ENCODE peak calls at places on chromosomes 7 and 10, in six cellular contexts. E, H, B, A, Q and K are unnamed samples.

GRCh38 chr7:139294241-139294640 is 46.9 kb upstream of the FMC1 start:
- DNase-seq in A (no peak), Q (no peak), B (no peak), E (no peak), H (no peak), K (no peak)

GRCh38 chr7:136517971-136518370 is 350.5 kb upstream of the CHRM2 start:
- DNase-seq in B (no peak), A (no peak), H (no peak), E (no peak), Q (no peak), K (no peak)

GRCh38 chr7:568031-568680 is 48.5 kb upstream of the PDGFA start:
- DNase-seq in H (no peak), E (no peak), B (no peak), A (no peak), Q (no peak), K (no peak)

GRCh38 chr10:129833366-129833765 is 130.7 kb downstream of the EBF3 start:
- DNase-seq in B (no peak), Q (no peak), H (no peak), A (no peak), E (no peak), K (no peak)

GRCh38 chr7:37771342-37771741 is 77.1 kb upstream of the NME8 start:
- DNase-seq in E (no peak), H (no peak), A (no peak), B (no peak), Q (no peak), K (no peak)

GRCh38 chr7:1015631-1016121 is 28.7 kb upstream of the GPR146 start:
- DNase-seq in Q (no peak), H (no peak), E (peak), B (no peak), A (peak), K (no peak)

GRCh38 chr10:71302874-71303568 is 16.0 kb upstream of the SLC29A3 start:
- DNase-seq in E (peak), A (peak), B (no peak), Q (peak), H (no peak), K (no peak)

GRCh38 chr7:134298902-134299683 is 17.6 kb downstream of the SLC35B4 start:
- DNase-seq in Q (no peak), B (no peak), E (no peak), A (no peak), H (no peak), K (no peak)

GRCh38 chr7:55641811-55642210 is 69.5 kb upstream of the VOPP1 start:
- DNase-seq in B (no peak), Q (no peak), E (no peak), H (no peak), A (no peak), K (no peak)

GRCh38 chr7:73669316-73669715 is 1.7 kb downstream of the VPS37D start:
- DNase-seq in H (no peak), Q (no peak), B (no peak), A (no peak), E (peak), K (no peak)

GRCh38 chr10:4260483-4260882 is 475.5 kb upstream of the KLF6 start:
- DNase-seq in A (no peak), H (no peak), B (no peak), Q (peak), E (no peak), K (no peak)

GRCh38 chr7:150788474-150789269 is 11.5 kb downstream of the TMEM176B start:
- DNase-seq in H (no peak), Q (no peak), E (peak), A (no peak), B (no peak), K (no peak)

GRCh38 chr7:47721670-47722069 is 139.8 kb upstream of the TNS3 start:
- DNase-seq in Q (no peak), E (no peak), B (no peak), A (no peak), H (no peak), K (no peak)

GRCh38 chr10:102119417-102120141 is 589 bp downstream of the LDB1 start:
- DNase-seq in B (no peak), A (no peak), E (peak), Q (peak), H (peak), K (peak)

GRCh38 chr10:804191-804781 is 114.8 kb upstream of the DIP2C start:
- DNase-seq in A (no peak), H (no peak), B (no peak), E (no peak), Q (no peak), K (no peak)

GRCh38 chr7:94178247-94178646 is 174.1 kb upstream of the BET1 start:
- DNase-seq in H (no peak), E (no peak), B (no peak), Q (no peak), A (no peak), K (no peak)

GRCh38 chr7:112452102-112452888 is 2.0 kb downstream of the IFRD1 start:
- DNase-seq in H (peak), Q (peak), E (peak), A (peak), B (no peak), K (no peak)

GRCh38 chr10:110442746-110443145 is 55.0 kb upstream of the DUSP5 start:
- DNase-seq in B (no peak), H (no peak), A (no peak), Q (no peak), E (peak), K (no peak)

GRCh38 chr10:24778298-24778697 is 54.6 kb upstream of the ARHGAP21 start:
- DNase-seq in B (no peak), E (no peak), H (no peak), A (no peak), Q (no peak), K (no peak)

DNA sequence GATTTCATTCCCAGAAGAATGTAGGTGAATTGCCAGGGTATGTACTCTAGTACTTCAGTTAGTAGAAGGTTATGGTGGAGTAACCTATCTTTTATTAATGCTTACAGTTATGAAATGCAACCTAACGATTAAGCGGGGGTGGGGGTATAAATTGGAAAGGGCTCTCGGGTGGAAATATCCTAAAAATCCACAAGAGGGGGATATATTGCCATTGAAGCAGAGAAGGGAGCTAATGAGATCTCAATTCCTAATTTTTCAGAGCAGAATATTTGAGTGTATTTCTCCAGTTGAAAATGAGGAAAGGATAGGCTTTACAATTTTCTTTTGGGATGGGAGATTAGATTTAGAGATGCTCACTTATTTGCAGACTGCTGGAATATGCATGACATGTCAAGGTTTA is 90.8 kb downstream of the DNAJB9 start:
- DNase-seq in B (no peak), H (no peak), E (no peak), Q (peak), A (no peak), K (no peak)
- TF ChIP-seq CTCF in B (peak), H (peak), E (no peak), Q (peak), A (no peak), K (no peak)

GRCh38 chr7:4416436-4417092 is 265.5 kb upstream of the FOXK1 start:
- DNase-seq in E (no peak), H (no peak), B (no peak), Q (peak), A (no peak), K (no peak)
- TF ChIP-seq CTCF in E (no peak), H (no peak), B (no peak), Q (no peak), A (no peak), K (no peak)

GRCh38 chr7:116098175-116098574 is 67.6 kb upstream of the TFEC start:
- DNase-seq in H (no peak), E (no peak), Q (no peak), B (no peak), A (no peak), K (no peak)

GRCh38 chr7:116101709-116102108 is 71.1 kb upstream of the TFEC start:
- DNase-seq in Q (peak), E (no peak), H (no peak), B (no peak), A (no peak), K (no peak)

GRCh38 chr7:116093516-116094301 is 63.1 kb upstream of the TFEC start:
- DNase-seq in E (no peak), H (no peak), Q (no peak), A (no peak), B (no peak), K (no peak)

GRCh38 chr7:116097365-116098009 is 66.9 kb upstream of the TFEC start:
- DNase-seq in H (peak), E (no peak), Q (peak), B (peak), A (peak), K (no peak)
- TF ChIP-seq CTCF in H (peak), E (no peak), Q (peak), B (no peak), A (no peak), K (peak)

GRCh38 chr7:20330176-20330796 is 414 bp upstream of the ITGB8 start:
- DNase-seq in A (peak), E (peak), H (peak), B (peak), Q (peak), K (peak)
- TF ChIP-seq CTCF in A (no peak), E (no peak), H (no peak), B (peak), Q (no peak), K (no peak)

DNA sequence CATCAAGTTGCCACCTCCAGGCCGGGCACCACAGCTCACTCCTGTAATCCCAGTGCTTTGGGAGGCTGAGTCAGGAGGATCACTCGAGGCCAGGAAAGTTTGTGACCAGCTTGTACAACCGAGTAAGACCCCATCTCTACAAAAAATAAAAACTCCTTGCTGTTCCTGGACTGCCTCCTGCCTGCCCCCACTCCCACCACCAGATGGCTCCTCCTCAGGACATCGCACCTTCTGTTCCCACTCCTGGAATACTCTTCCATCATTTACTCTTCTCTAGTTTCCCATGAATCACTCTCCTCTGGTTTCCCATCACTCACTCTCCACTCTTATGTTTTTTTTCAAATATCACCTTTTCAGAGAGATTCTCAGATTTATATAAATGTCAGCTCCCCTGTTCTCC is 540.7 kb downstream of the CALN1 start:
- DNase-seq in E (no peak), A (no peak), B (no peak), H (no peak), Q (no peak), K (no peak)
- TF ChIP-seq CTCF in E (no peak), A (no peak), B (no peak), H (peak), Q (no peak), K (no peak)

GRCh38 chr10:74058658-74059057 is 60.7 kb downstream of the VCL start:
- DNase-seq in A (peak), B (no peak), Q (peak), E (no peak), H (no peak), K (no peak)
- TF ChIP-seq CTCF in A (peak), B (no peak), Q (no peak), E (peak), H (no peak), K (no peak)

DNA sequence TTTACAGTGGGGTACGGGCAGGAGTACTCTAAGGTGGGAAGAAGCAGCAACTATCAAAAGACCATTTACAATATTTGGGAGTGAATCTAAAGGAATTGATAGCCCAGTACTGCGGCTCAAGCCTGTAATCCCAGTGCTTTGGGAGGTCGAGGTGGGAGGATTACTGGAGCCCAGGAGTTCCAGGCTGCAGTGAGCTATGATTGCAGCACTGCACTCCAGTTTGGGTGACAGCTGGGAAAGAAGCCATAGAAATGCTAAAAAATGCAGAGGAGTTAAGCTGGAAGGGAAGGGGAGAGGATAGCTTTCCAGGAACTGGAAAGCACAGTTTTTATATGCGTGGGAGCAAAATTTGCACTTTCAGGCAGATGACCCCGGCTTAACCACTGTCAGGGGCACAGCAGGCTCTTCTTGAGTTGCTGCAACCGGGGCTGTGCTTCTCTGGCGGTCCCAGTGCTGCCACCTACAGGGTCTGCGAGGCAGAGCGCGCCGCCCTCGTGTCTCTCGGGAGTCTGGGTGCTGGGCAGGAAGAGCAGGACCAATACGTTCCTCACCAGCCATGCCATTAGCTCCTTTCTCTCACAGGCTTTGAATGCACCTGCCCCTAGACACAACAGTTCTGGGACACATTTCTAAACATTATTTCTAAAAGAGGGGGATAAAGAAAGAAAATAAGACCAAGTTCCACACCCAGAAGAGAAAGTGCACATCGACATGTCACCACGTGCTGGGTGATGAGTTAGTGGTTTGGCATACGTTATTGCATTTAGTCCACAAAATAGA is 10.1 kb upstream of the BMPER start:
- DNase-seq in E (peak), Q (peak), B (no peak), H (peak), A (peak), K (peak)
- TF ChIP-seq CTCF in E (peak), Q (peak), B (peak), H (peak), A (peak), K (peak)

GRCh38 chr10:69010151-69010640 is 21.6 kb downstream of the KIFBP start:
- DNase-seq in E (no peak), A (no peak), B (no peak), Q (peak), H (no peak), K (no peak)

GRCh38 chr10:69007260-69007659 is 18.7 kb downstream of the KIFBP start:
- DNase-seq in A (no peak), B (no peak), Q (no peak), E (no peak), H (no peak), K (no peak)

GRCh38 chr10:69005704-69006103 is 17.1 kb downstream of the KIFBP start:
- DNase-seq in H (no peak), Q (no peak), A (no peak), E (no peak), B (no peak), K (no peak)

GRCh38 chr10:69009360-69009759 is 20.8 kb downstream of the KIFBP start:
- DNase-seq in A (no peak), H (no peak), Q (peak), E (no peak), B (no peak), K (no peak)

GRCh38 chr10:69004821-69005220 is 16.2 kb downstream of the KIFBP start:
- DNase-seq in A (peak), H (no peak), B (no peak), E (no peak), Q (peak), K (no peak)
- TF ChIP-seq CTCF in A (peak), H (peak), B (peak), E (peak), Q (peak), K (peak)

GRCh38 chr10:64275774-64276173 is 754.6 kb downstream of the REEP3 start:
- DNase-seq in A (no peak), B (no peak), H (no peak), Q (no peak), E (no peak), K (no peak)
- TF ChIP-seq CTCF in A (no peak), B (no peak), H (no peak), Q (no peak), E (no peak), K (no peak)